ENCODE peak calls at places on chromosomes 5 and 9, in six cellular contexts. E, N, X, H, B and L are unnamed samples.

GRCh38 chr5:154395407-154396106 is 50.2 kb upstream of the SAP30L start:
- DNase-seq in X (no peak), H (no peak), B (no peak), N (no peak), E (no peak), L (no peak)

GRCh38 chr5:28014779-28015178 is 976.4 kb upstream of the CDH9 start:
- DNase-seq in X (peak), H (peak), E (no peak), N (no peak), B (no peak), L (peak)

GRCh38 chr5:20654746-20655145 is 666.7 kb upstream of the CDH18 start:
- DNase-seq in E (no peak), X (no peak), H (no peak), N (no peak), B (no peak), L (no peak)

GRCh38 chr5:173205921-173206320 is 29.1 kb downstream of the NKX2-5 start:
- DNase-seq in N (no peak), E (no peak), H (no peak), X (no peak), B (no peak), L (no peak)

GRCh38 chr5:6862306-6862705 is 149.1 kb downstream of the TENT4A start:
- DNase-seq in H (no peak), X (no peak), N (no peak), E (no peak), B (no peak), L (no peak)

GRCh38 chr5:62133426-62133825 is 172.6 kb upstream of the KIF2A start:
- DNase-seq in E (no peak), X (no peak), H (no peak), N (no peak), B (no peak), L (no peak)

GRCh38 chr5:53331463-53331862 is 149.0 kb upstream of the FST start:
- DNase-seq in N (no peak), E (no peak), B (no peak), X (no peak), H (no peak), L (no peak)

GRCh38 chr9:101508203-101508602 is 25.4 kb upstream of the RNF20 start:
- DNase-seq in B (no peak), H (no peak), E (no peak), X (no peak), N (no peak), L (no peak)

GRCh38 chr9:19493845-19494244 is 85.0 kb downstream of the ACER2 start:
- DNase-seq in H (no peak), E (no peak), N (no peak), X (no peak), B (no peak), L (no peak)

GRCh38 chr5:67897980-67898379 is 317.6 kb upstream of the PIK3R1 start:
- DNase-seq in X (no peak), E (no peak), H (no peak), N (no peak), B (no peak), L (no peak)

GRCh38 chr9:34995288-34996060 is 5.9 kb downstream of the DNAJB5 start:
- DNase-seq in N (no peak), X (no peak), H (peak), B (no peak), E (no peak), L (no peak)

GRCh38 chr9:73050887-73051550 is 98.2 kb upstream of the ALDH1A1 start:
- DNase-seq in B (no peak), E (no peak), H (peak), X (no peak), N (peak), L (no peak)

GRCh38 chr9:114905160-114905940 is 25.0 kb downstream of the TNFSF8 start:
- DNase-seq in E (no peak), X (no peak), N (no peak), B (no peak), H (no peak), L (no peak)

GRCh38 chr9:114900937-114901802 is 29.2 kb downstream of the TNFSF8 start:
- DNase-seq in N (no peak), E (no peak), B (no peak), X (no peak), H (no peak), L (no peak)

GRCh38 chr9:114906922-114907571 is 23.3 kb downstream of the TNFSF8 start:
- DNase-seq in B (no peak), X (no peak), E (peak), N (peak), H (peak), L (peak)

GRCh38 chr9:114899461-114899860 is 30.9 kb downstream of the TNFSF8 start:
- DNase-seq in E (no peak), N (no peak), H (no peak), B (no peak), X (no peak), L (no peak)

GRCh38 chr9:114902773-114903589 is 27.4 kb downstream of the TNFSF8 start:
- DNase-seq in N (no peak), H (no peak), E (no peak), B (no peak), X (no peak), L (no peak)
- TF ChIP-seq EP300 in N (no peak), H (no peak), E (no peak), B (no peak), X (no peak), L (no peak)

DNA sequence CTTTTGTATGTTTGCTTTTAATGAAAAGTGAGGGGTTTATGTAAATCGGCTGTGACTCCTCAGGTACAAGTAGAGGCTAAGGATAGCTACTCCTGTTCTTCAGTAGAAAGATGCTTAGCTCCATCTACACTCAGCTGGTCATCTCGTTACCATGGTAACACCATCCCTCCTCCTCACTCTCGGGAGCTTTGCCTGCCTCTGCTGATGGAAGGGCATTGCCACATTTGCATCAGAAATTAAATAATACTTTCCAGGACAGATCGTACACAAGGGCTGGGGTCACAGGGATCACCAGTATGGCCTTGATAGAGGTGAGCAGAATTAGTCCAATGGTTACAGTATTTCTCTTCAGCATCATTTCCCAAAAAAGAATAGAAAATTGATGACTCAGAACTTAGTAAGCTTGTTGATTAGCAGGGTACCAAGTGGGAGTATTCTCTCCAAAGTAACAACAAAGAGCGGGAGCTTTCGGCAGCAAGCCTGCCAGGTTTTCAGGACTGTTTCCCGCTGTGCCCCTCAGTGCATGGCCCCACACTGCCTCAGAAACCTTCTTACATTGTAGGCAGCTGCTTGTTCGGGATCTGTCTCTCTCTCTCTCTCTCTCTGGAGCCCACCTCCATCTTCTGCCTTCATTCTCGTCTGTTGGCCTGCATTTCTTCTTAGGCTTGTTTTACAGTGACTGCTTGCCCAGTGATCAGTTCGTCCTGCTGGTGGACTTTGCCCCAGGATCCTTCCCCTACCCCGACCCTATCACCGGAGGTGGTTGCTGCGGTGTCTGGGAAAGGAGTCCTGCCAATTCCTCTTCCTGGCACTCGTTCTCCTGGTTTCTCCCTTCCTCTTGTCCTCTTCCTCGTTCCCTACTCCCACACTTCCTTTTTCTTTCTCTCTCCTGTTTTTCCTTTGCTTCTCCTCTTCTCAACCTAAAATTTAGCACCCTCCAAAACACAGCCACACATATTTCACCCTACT is 51.9 kb upstream of the SNAPC3 start:
- DNase-seq in X (peak), N (no peak), B (no peak), E (no peak), H (no peak), L (peak)
- TF ChIP-seq CHD2 in X (no peak), N (no peak), B (no peak), E (no peak), H (no peak), L (no peak)

GRCh38 chr5:114010362-114010761 is 351.5 kb upstream of the KCNN2 start:
- DNase-seq in H (no peak), E (no peak), X (no peak), N (no peak), B (no peak), L (no peak)

DNA sequence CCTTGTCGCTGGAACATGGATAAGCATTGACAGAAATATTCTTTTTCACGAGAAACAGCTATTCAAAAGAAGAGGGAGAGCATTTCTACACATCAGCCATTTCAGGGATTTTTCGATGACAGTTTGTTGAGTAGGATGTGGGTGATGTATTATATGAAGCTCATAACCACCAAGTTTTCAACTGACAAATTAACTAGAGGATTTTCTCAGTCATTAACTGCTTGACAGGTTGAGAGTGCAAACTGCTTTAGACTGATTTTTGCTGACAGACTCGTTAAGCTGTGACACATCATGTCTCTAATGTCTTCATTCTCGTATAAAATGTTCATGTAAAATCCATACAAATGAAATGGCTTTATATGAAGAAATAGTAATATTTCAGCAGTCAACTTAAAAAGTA is 354.2 kb upstream of the KCNN2 start:
- DNase-seq in N (no peak), X (no peak), E (no peak), H (no peak), B (no peak), L (no peak)
- TF ChIP-seq EP300 in N (no peak), X (no peak), E (no peak), H (no peak), B (no peak), L (no peak)

GRCh38 chr9:21988056-21988990 is 5.9 kb downstream of the CDKN2A start:
- DNase-seq in B (no peak), E (no peak), X (no peak), H (no peak), N (no peak), L (no peak)
- TF ChIP-seq CHD2 in B (no peak), E (no peak), X (no peak), H (no peak), N (no peak), L (no peak)